ENCODE peak calls at places on chromosome 20, in five cellular contexts. S, V, L, X and G are unnamed samples.
A peak's percentile ranks its signal among the peaks of the same experiment; 100 is the strongest.

GRCh38 chr20:6122111-6122872 is 538 bp downstream of the FERMT1 start:
- DNase-seq in X (peak; percentile 26), S (no peak), V (peak; percentile 98), L (no peak), G (no peak)

GRCh38 chr20:13231031-13231752 is 10.1 kb downstream of the ISM1 start:
- DNase-seq in X (peak; percentile 76), L (peak; percentile 66), V (peak; percentile 84), S (no peak), G (no peak)

GRCh38 chr20:40467703-40468411 is 221.2 kb downstream of the MAFB start:
- DNase-seq in V (no peak), L (no peak), X (no peak), S (no peak), G (no peak)

GRCh38 chr20:7879883-7880282 is 60.4 kb downstream of the HAO1 start:
- DNase-seq in V (peak; percentile 4), L (peak; percentile 11), S (no peak), X (peak; percentile 36), G (no peak)

GRCh38 chr20:51680067-51680749 is 88.0 kb downstream of the ATP9A start:
- DNase-seq in V (no peak), S (no peak), L (no peak), X (no peak), G (peak; percentile 83)

GRCh38 chr20:61052796-61053442 is 199.1 kb upstream of the CDH4 start:
- DNase-seq in X (no peak), L (no peak), V (no peak), S (no peak), G (no peak)

GRCh38 chr20:14817121-14817520 is 479.7 kb upstream of the FLRT3 start:
- DNase-seq in X (no peak), V (no peak), S (no peak), L (no peak), G (no peak)

GRCh38 chr20:58892932-58893224 is 40.4 kb downstream of the GNAS start:
- DNase-seq in V (no peak), S (no peak), L (no peak), X (no peak), G (peak; percentile 55)

GRCh38 chr20:58571341-58571941 is 56.2 kb upstream of the APCDD1L start:
- DNase-seq in S (no peak), L (no peak), X (no peak), V (no peak), G (no peak)

GRCh38 chr20:36461600-36462439 is 79.5 kb upstream of the MYL9 start:
- DNase-seq in L (no peak), V (no peak), X (no peak), S (peak; percentile 61), G (peak; percentile 78)

GRCh38 chr20:47348539-47349142 is 7.9 kb downstream of the ZMYND8 start:
- DNase-seq in V (no peak), S (no peak), L (no peak), X (peak; percentile 17), G (no peak)

GRCh38 chr20:17569616-17570346 is at the start of gene DSTN:
- DNase-seq in X (peak; percentile 97), L (peak; percentile 72), S (peak; percentile 89), V (peak; percentile 84), G (peak; percentile 94)

GRCh38 chr20:37598101-37598530 is 70.4 kb upstream of the BLCAP start:
- DNase-seq in L (no peak), V (no peak), X (no peak), S (no peak), G (peak; percentile 76)

GRCh38 chr20:64137598-64138031 is 26.6 kb upstream of the MYT1 start:
- DNase-seq in V (no peak), L (no peak), S (no peak), X (no peak), G (peak; percentile 16)

GRCh38 chr20:43691928-43692524 is 25.1 kb downstream of the MYBL2 start:
- DNase-seq in S (peak; percentile 78), L (peak; percentile 13), X (peak; percentile 25), V (peak; percentile 31), G (peak; percentile 82)

GRCh38 chr20:47740225-47741184 is 44.8 kb downstream of the SULF2 start:
- DNase-seq in X (no peak), S (no peak), L (no peak), V (no peak), G (no peak)

GRCh38 chr20:7980332-7981046 is 39.1 kb downstream of the TMX4 start:
- DNase-seq in X (peak; percentile 45), S (peak; percentile 44), V (peak; percentile 37), L (peak; percentile 7), G (peak; percentile 33)

GRCh38 chr20:1818895-1819294 is 76.3 kb upstream of the SIRPA start:
- DNase-seq in V (no peak), X (no peak), L (no peak), S (no peak), G (no peak)

GRCh38 chr20:63642518-63643247 is 10.5 kb downstream of the STMN3 start:
- DNase-seq in L (no peak), X (no peak), S (peak; percentile 41), V (no peak), G (no peak)

GRCh38 chr20:63648190-63648589 is 5.0 kb downstream of the STMN3 start:
- DNase-seq in L (no peak), V (no peak), S (no peak), X (no peak), G (no peak)

GRCh38 chr20:50694379-50695143 is 3.2 kb upstream of the RIPOR3 start:
- DNase-seq in X (no peak), L (no peak), V (peak; percentile 51), S (no peak), G (no peak)

GRCh38 chr20:30503992-30504570 is 753.4 kb upstream of the DEFB115 start:
- DNase-seq in L (no peak), S (no peak), X (no peak), V (no peak), G (no peak)

GRCh38 chr20:40636486-40636885 is 52.5 kb downstream of the MAFB start:
- DNase-seq in X (no peak), V (no peak), L (no peak), S (no peak), G (no peak)

GRCh38 chr20:51639206-51639832 is 96.8 kb upstream of the NFATC2 start:
- DNase-seq in L (no peak), X (peak; percentile 70), V (peak; percentile 54), S (peak; percentile 67), G (peak; percentile 79)

GRCh38 chr20:3045042-3045815 is 623 bp upstream of the MRPS26 start:
- DNase-seq in V (peak; percentile 72), S (peak; percentile 87), L (peak; percentile 54), X (peak; percentile 80), G (peak; percentile 91)

GRCh38 chr20:32626859-32627636 is 41.9 kb upstream of the NOL4L start:
- DNase-seq in S (no peak), X (no peak), L (no peak), V (no peak), G (peak; percentile 91)

GRCh38 chr20:3565851-3566250 is 95.0 kb downstream of the ATRN start:
- DNase-seq in X (no peak), L (no peak), S (no peak), V (no peak), G (no peak)

GRCh38 chr20:57573176-57573575 is 12.3 kb downstream of the PCK1 start:
- DNase-seq in X (no peak), S (no peak), L (no peak), V (no peak), G (no peak)

GRCh38 chr20:32337937-32338661 is 20.0 kb upstream of the ASXL1 start:
- DNase-seq in V (no peak), X (no peak), L (no peak), S (no peak), G (no peak)

GRCh38 chr20:57224641-57225138 is 41.8 kb downstream of the BMP7 start:
- DNase-seq in X (no peak), S (no peak), V (no peak), L (no peak), G (peak; percentile 75)

GRCh38 chr20:60255426-60255825 is 297.2 kb downstream of the CDH26 start:
- DNase-seq in V (no peak), L (no peak), X (no peak), S (no peak), G (peak; percentile 50)

GRCh38 chr20:59157064-59157463 is 6.6 kb upstream of the ZNF831 start:
- DNase-seq in V (no peak), S (no peak), X (no peak), L (no peak), G (no peak)

GRCh38 chr20:4569092-4569491 is 152.6 kb upstream of the PRND start:
- DNase-seq in X (no peak), V (no peak), L (no peak), S (no peak), G (no peak)
- TF ChIP-seq CTCF in X (peak; percentile 24), V (peak; percentile 10), L (no peak), S (peak; percentile 37), G (peak; percentile 28)

GRCh38 chr20:62352402-62353288 is 14.5 kb downstream of the LAMA5 start:
- DNase-seq in S (no peak), X (peak; percentile 38), V (peak; percentile 55), L (no peak), G (peak; percentile 92)
- TF ChIP-seq CTCF in S (no peak), X (peak; percentile 15), V (peak; percentile 49), L (peak; percentile 14), G (peak; percentile 23)

GRCh38 chr20:18721716-18722115 is 91.9 kb upstream of the SCP2D1 start:
- DNase-seq in S (no peak), V (no peak), L (no peak), X (no peak), G (no peak)

GRCh38 chr20:18719426-18719825 is 94.2 kb upstream of the SCP2D1 start:
- DNase-seq in V (no peak), X (peak; percentile 64), L (no peak), S (no peak), G (no peak)

GRCh38 chr20:18717062-18717461 is 96.5 kb upstream of the SCP2D1 start:
- DNase-seq in V (no peak), X (no peak), L (no peak), S (no peak), G (no peak)

GRCh38 chr20:18715564-18715963 is 98.0 kb upstream of the SCP2D1 start:
- DNase-seq in S (no peak), L (no peak), V (no peak), X (no peak), G (no peak)

DNA sequence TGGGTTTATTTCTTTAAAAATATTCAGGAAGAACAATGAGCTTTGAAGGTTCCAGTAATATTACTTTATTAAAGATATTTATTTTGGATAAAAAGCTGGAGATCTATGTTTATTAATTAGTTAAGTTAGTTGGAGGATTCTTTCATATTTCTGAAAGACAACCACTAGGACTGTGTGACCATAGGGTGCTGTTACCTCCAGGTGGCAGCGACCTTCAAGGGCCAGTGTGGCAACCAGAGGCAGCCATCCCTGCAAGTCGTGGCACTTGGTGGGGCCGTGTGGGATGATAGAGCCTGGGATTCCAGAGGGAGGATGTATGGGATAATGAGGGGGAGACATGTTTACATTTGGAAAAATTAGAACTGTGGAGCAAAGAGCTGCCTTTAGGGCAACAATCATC is 95.5 kb upstream of the SCP2D1 start:
- DNase-seq in X (no peak), L (no peak), V (no peak), S (peak; percentile 16), G (no peak)
- TF ChIP-seq CTCF in X (no peak), L (no peak), V (no peak), S (no peak), G (no peak)

GRCh38 chr20:35146922-35147574 is at the start of gene EDEM2:
- DNase-seq in X (peak; percentile 96), S (peak; percentile 97), V (peak; percentile 94), L (peak; percentile 78), G (peak; percentile 95)
- TF ChIP-seq CTCF in X (no peak), S (no peak), V (no peak), L (no peak), G (no peak)

GRCh38 chr20:45933231-45934045 is 1.0 kb upstream of the PCIF1 start:
- DNase-seq in L (no peak), X (peak; percentile 82), S (peak; percentile 87), V (peak; percentile 74), G (peak; percentile 81)
- TF ChIP-seq CTCF in L (peak; percentile 40), X (peak; percentile 52), S (peak; percentile 30), V (peak; percentile 46), G (peak; percentile 37)